ENCODE peak calls at places on chromosomes 7 and 10, in five cellular contexts. W is foreskin fibroblast, Z is mammary epithelial cell, A is GM12865, E is hepatocyte. I is an unnamed sample.

GRCh38 chr10:18650618-18651017 is 769 bp downstream of the NSUN6 start:
- DNase-seq in Z (no peak), A (no peak), W (no peak), E (no peak), I (no peak)

GRCh38 chr10:100621360-100622205 is 85.8 kb downstream of the HIF1AN start:
- DNase-seq in A (peak; percentile 66), W (no peak), E (no peak), Z (no peak), I (no peak)

GRCh38 chr10:89078729-89079672 is 88.4 kb downstream of the FAS start:
- DNase-seq in E (no peak), Z (no peak), W (peak; percentile 55), A (no peak), I (no peak)

GRCh38 chr10:132616170-132616994 is 78.8 kb downstream of the INPP5A start:
- DNase-seq in E (no peak), A (no peak), Z (no peak), W (no peak), I (no peak)

GRCh38 chr7:155259791-155260497 is 37.7 kb upstream of the INSIG1 start:
- DNase-seq in W (no peak), A (no peak), Z (no peak), E (no peak), I (no peak)

GRCh38 chr10:22315455-22316285 is 518 bp upstream of the COMMD3 start:
- DNase-seq in Z (no peak), E (no peak), A (no peak), W (no peak), I (no peak)

GRCh38 chr7:70458195-70458695 is 673.7 kb upstream of the GALNT17 start:
- DNase-seq in E (no peak), W (no peak), Z (no peak), A (no peak), I (no peak)

GRCh38 chr7:28626629-28627262 is 214.4 kb downstream of the CREB5 start:
- DNase-seq in E (no peak), A (peak; percentile 71), W (no peak), Z (peak; percentile 39), I (no peak)

GRCh38 chr10:69506834-69507643 is 55.8 kb downstream of the TSPAN15 start:
- DNase-seq in E (peak; percentile 16), Z (no peak), W (no peak), A (no peak), I (no peak)

GRCh38 chr7:22859676-22860290 is 37.1 kb upstream of the TOMM7 start:
- DNase-seq in E (no peak), W (no peak), Z (peak; percentile 90), A (peak; percentile 60), I (no peak)

GRCh38 chr7:1368150-1368681 is 91.1 kb downstream of the MICALL2 start:
- DNase-seq in W (no peak), Z (no peak), A (no peak), E (no peak), I (no peak)

GRCh38 chr7:64640504-64640903 is 25.4 kb upstream of the ZNF107 start:
- DNase-seq in E (no peak), W (no peak), Z (no peak), A (no peak), I (no peak)

GRCh38 chr10:107032700-107033401 is 131.7 kb downstream of the SORCS1 start:
- DNase-seq in W (no peak), A (no peak), E (no peak), Z (no peak), I (no peak)

GRCh38 chr10:127999291-127999690 is 92.4 kb downstream of the PTPRE start:
- DNase-seq in Z (no peak), W (no peak), A (no peak), E (no peak), I (no peak)

GRCh38 chr7:20340839-20341238 is 10.1 kb downstream of the ITGB8 start:
- DNase-seq in A (no peak), E (no peak), Z (peak; percentile 97), W (no peak), I (no peak)

GRCh38 chr7:135683609-135684008 is 21.3 kb downstream of the STMP1 start:
- DNase-seq in E (no peak), Z (peak; percentile 79), A (no peak), W (no peak), I (no peak)

GRCh38 chr7:64625114-64626082 is 40.5 kb upstream of the ZNF107 start:
- DNase-seq in E (no peak), W (no peak), A (peak; percentile 6), Z (no peak), I (no peak)

GRCh38 chr7:44548893-44549292 is 7.8 kb upstream of the NPC1L1 start:
- DNase-seq in E (no peak), W (no peak), Z (peak; percentile 17), A (no peak), I (no peak)

GRCh38 chr7:55150709-55151108 is 131.9 kb downstream of the EGFR start:
- DNase-seq in W (no peak), Z (no peak), A (no peak), E (no peak), I (no peak)

GRCh38 chr10:102229810-102230263 is 3.7 kb downstream of the ELOVL3 start:
- DNase-seq in Z (peak; percentile 68), W (peak; percentile 59), E (peak; percentile 93), A (peak; percentile 85), I (peak; percentile 25)

GRCh38 chr10:69338547-69339450 is 60.5 kb downstream of the HK1 start:
- DNase-seq in E (no peak), W (no peak), A (no peak), Z (no peak), I (no peak)

GRCh38 chr7:13742719-13743640 is 246.5 kb downstream of the ETV1 start:
- DNase-seq in W (peak; percentile 52), Z (peak; percentile 33), E (peak; percentile 61), A (peak; percentile 5), I (no peak)

GRCh38 chr7:127365957-127366315 is 26.6 kb downstream of the ZNF800 start:
- DNase-seq in E (no peak), W (no peak), Z (no peak), A (no peak), I (no peak)

GRCh38 chr7:356691-357462 is 66.9 kb downstream of the FOXL3 start:
- DNase-seq in Z (no peak), A (no peak), E (no peak), W (no peak), I (no peak)

DNA sequence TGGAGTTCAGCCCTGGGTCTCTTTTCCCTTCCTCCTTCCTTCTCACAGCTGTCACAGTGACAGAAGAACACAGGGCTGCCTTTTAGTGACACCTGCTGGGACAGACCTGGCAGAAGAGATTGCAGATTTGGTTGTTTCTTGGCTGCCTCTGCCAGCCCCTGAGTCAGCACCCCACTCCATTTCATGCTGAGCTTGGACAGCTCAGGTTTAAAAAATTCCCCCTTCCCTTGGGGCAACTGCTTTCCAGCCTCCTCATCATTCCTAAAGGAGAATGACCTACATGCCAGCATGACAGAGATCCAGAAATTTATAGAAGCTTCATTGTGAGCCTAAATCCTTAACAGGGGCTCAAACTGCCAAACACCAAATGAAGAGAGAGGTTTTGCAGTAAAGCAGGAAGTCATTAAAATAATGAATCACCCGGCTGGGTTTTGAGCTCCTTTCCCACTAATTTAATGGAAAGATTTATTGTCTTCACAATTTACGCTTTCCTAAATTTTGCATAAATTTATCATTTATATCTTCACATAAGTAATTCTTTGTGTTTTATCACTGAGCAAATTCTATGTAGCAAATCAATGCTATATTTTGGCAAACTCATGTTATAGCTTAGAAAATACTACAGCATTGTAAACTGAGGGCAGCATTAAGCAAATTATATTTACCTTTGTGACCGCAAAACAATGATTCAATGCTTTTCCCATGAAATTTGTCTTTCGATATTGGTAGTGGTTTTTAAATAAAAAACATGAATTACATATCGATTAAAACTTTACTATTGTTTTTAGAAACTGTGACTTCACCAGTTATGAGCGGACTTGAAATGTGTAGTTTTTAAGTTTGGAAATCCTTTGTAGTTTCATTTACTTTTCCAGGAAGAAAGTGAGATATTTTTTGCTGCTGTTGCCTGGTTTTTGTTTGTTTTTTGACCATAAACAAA is 399.5 kb upstream of the ANKRD30A start:
- DNase-seq in E (peak; percentile 60), A (no peak), Z (peak; percentile 95), W (no peak), I (peak; percentile 30)
- TF ChIP-seq CTCF in E (peak; percentile 58), A (no peak), Z (peak; percentile 29), W (no peak), I (no peak)

GRCh38 chr10:48464121-48464870 is 140.6 kb downstream of the ARHGAP22 start:
- DNase-seq in A (no peak), Z (no peak), E (no peak), W (no peak), I (no peak)
- H3K4me3 ChIP-seq in A (no peak overlapping the region), Z (no peak overlapping the region), E (no peak overlapping the region), W (no peak overlapping the region), I (no peak overlapping the region)

DNA sequence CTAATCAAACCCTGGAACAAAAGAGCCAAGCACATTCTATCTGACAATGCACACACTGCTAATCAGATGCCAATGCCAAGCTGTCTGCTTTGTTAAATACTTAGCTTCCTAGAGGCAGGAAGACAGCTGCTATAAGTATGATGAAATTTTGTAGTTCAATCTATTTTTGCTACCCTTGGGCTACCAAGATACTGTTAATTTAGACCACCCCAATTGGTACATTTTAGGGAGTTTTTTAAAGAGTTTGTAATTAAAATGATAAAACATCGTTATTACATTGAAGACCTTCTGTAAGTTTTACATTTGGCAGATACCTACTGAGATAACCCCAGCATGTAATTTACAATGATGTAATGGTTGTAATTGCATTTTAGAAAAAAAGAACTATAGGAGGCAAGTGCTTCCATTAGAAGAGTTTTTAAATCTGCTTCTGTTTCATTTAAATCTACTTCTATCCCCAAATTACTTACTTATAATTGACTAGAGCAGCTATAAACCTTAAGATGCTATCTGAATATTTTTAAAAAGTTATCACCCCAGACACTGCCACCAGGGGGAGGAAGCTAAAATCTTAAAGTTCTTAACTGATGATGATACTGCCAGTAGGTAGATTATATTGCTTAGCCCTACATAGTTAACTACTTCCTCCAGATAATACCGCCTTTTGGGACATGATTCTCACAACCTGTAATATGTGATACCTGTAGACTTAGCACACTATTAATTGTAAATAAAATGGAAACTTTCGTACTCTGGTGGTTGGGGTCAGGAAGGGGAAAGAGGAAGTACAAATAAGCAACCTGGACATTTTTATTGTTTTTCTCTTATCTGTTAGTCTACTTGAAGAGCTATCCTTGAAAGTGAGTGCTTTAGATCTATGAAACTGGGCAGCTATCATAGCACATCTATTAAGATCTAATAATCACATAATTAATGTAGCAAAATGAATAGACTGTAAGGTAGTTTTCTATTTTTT is 268.8 kb downstream of the ADK start:
- DNase-seq in W (no peak), A (peak; percentile 45), E (no peak), Z (peak; percentile 9), I (no peak)
- TF ChIP-seq CTCF in W (peak; percentile 37), A (peak; percentile 25), E (peak; percentile 25), Z (peak; percentile 39), I (peak; percentile 26)

GRCh38 chr10:104326991-104327610 is 11.2 kb downstream of the ITPRIP start:
- DNase-seq in E (no peak), Z (no peak), A (no peak), W (no peak), I (no peak)

GRCh38 chr10:104328916-104329710 is 9.2 kb downstream of the ITPRIP start:
- DNase-seq in Z (peak; percentile 99), W (peak; percentile 92), E (peak; percentile 75), A (peak; percentile 38), I (no peak)

GRCh38 chr10:104329754-104330153 is 8.5 kb downstream of the ITPRIP start:
- DNase-seq in W (peak; percentile 76), Z (peak; percentile 84), E (no peak), A (no peak), I (no peak)

GRCh38 chr10:104327745-104328635 is 10.3 kb downstream of the ITPRIP start:
- DNase-seq in E (peak; percentile 44), W (peak; percentile 82), A (no peak), Z (peak; percentile 96), I (peak; percentile 59)

DNA sequence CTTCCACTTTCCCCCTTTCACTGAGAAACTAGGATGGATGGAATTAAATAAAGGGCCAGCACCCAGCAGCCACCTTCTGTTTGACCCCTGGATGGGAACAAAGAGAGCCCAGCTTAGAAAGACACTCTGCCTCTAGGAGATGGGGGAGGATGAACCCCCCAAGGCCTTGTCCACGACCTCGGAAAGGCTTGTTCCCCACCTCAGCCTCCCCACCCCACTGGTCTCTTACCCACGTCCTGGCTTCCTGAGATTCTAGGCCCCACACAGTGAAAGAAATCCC is 9.7 kb downstream of the ITPRIP start:
- DNase-seq in W (no peak), E (no peak), Z (no peak), A (no peak), I (no peak)
- H3K4me3 ChIP-seq in W (peak overlapping the region; percentile 20), E (no peak overlapping the region), Z (peak overlapping the region; percentile 24), A (no peak overlapping the region), I (peak overlapping the region; percentile 41)

I was measured in HFF-Myc.